ENCODE peak calls at places on chromosomes 5 and 9, in five cellular contexts. One of them, this sample, is unnamed.

GRCh38 chr5:171162602-171163001 is 146.4 kb upstream of the TLX3 start:
- DNase-seq in K562: peak
- DNase-seq in HCT116: peak
- DNase-seq in neural progenitor cell: peak
- DNase-seq in PC-9: no peak
- DNase-seq in this sample: no peak

GRCh38 chr5:124745367-124746251 is 830 bp downstream of the ZNF608 start:
- DNase-seq in K562: no peak
- DNase-seq in HCT116: no peak
- DNase-seq in neural progenitor cell: peak
- DNase-seq in PC-9: no peak
- DNase-seq in this sample: no peak

GRCh38 chr5:59090323-59090722 is 507.4 kb downstream of the RAB3C start:
- DNase-seq in HCT116: no peak
- DNase-seq in K562: no peak
- DNase-seq in neural progenitor cell: no peak
- DNase-seq in PC-9: no peak
- DNase-seq in this sample: no peak

GRCh38 chr5:4142842-4143241 is 547.2 kb downstream of the IRX1 start:
- DNase-seq in HCT116: no peak
- DNase-seq in K562: no peak
- DNase-seq in neural progenitor cell: peak
- DNase-seq in PC-9: no peak
- DNase-seq in this sample: no peak

GRCh38 chr5:56763711-56764466 is 51.5 kb upstream of the MAP3K1 start:
- DNase-seq in K562: no peak
- DNase-seq in neural progenitor cell: no peak
- DNase-seq in HCT116: no peak
- DNase-seq in PC-9: peak
- DNase-seq in this sample: no peak

GRCh38 chr9:121909111-121909510 is 184.0 kb downstream of the TTLL11 start:
- DNase-seq in neural progenitor cell: no peak
- DNase-seq in K562: no peak
- DNase-seq in PC-9: no peak
- DNase-seq in HCT116: no peak
- DNase-seq in this sample: no peak

GRCh38 chr5:40882291-40882690 is 27.0 kb upstream of the C7 start:
- DNase-seq in PC-9: no peak
- DNase-seq in HCT116: no peak
- DNase-seq in neural progenitor cell: no peak
- DNase-seq in K562: no peak
- DNase-seq in this sample: no peak

GRCh38 chr9:95045751-95046150 is 271.8 kb downstream of the FANCC start:
- DNase-seq in HCT116: no peak
- DNase-seq in neural progenitor cell: peak
- DNase-seq in PC-9: no peak
- DNase-seq in K562: no peak
- DNase-seq in this sample: no peak

GRCh38 chr5:35230043-35230611 is at the start of gene PRLR:
- DNase-seq in HCT116: no peak
- DNase-seq in PC-9: no peak
- DNase-seq in neural progenitor cell: peak
- DNase-seq in K562: no peak
- DNase-seq in this sample: peak

GRCh38 chr5:133926960-133927615 is 41.3 kb downstream of the C5orf15 start:
- DNase-seq in neural progenitor cell: no peak
- DNase-seq in HCT116: no peak
- DNase-seq in PC-9: no peak
- DNase-seq in K562: no peak
- DNase-seq in this sample: no peak

GRCh38 chr9:99167694-99168093 is 54.0 kb downstream of the ALG2 start:
- DNase-seq in HCT116: no peak
- DNase-seq in K562: no peak
- DNase-seq in neural progenitor cell: no peak
- DNase-seq in PC-9: no peak
- DNase-seq in this sample: no peak

GRCh38 chr5:154384480-154385235 is 61.1 kb upstream of the SAP30L start:
- DNase-seq in HCT116: no peak
- DNase-seq in K562: no peak
- DNase-seq in PC-9: no peak
- DNase-seq in neural progenitor cell: no peak
- DNase-seq in this sample: no peak

GRCh38 chr9:29039258-29039657 is 1466.0 kb upstream of the C9orf72 start:
- DNase-seq in HCT116: no peak
- DNase-seq in neural progenitor cell: no peak
- DNase-seq in K562: no peak
- DNase-seq in PC-9: peak
- DNase-seq in this sample: no peak

GRCh38 chr9:113632776-113633590 is 169.5 kb downstream of the RGS3 start:
- DNase-seq in neural progenitor cell: no peak
- DNase-seq in HCT116: no peak
- DNase-seq in PC-9: no peak
- DNase-seq in K562: no peak
- DNase-seq in this sample: no peak

GRCh38 chr5:129905467-129906176 is 1.4 kb downstream of the CHSY3 start:
- DNase-seq in PC-9: peak
- DNase-seq in HCT116: no peak
- DNase-seq in K562: no peak
- DNase-seq in neural progenitor cell: peak
- DNase-seq in this sample: no peak

GRCh38 chr5:4230905-4231561 is 635.4 kb downstream of the IRX1 start:
- DNase-seq in K562: no peak
- DNase-seq in HCT116: no peak
- DNase-seq in PC-9: no peak
- DNase-seq in neural progenitor cell: peak
- DNase-seq in this sample: no peak

GRCh38 chr5:133993152-133993548 is 11.6 kb downstream of the VDAC1 start:
- DNase-seq in HCT116: no peak
- DNase-seq in K562: no peak
- DNase-seq in neural progenitor cell: no peak
- DNase-seq in PC-9: no peak
- DNase-seq in this sample: no peak

GRCh38 chr9:37936965-37937364 is 33.0 kb upstream of the SLC25A51 start:
- DNase-seq in K562: peak
- DNase-seq in PC-9: no peak
- DNase-seq in HCT116: no peak
- DNase-seq in neural progenitor cell: peak
- DNase-seq in this sample: no peak

GRCh38 chr9:127158995-127159801 is 36.8 kb upstream of the ANGPTL2 start:
- DNase-seq in PC-9: no peak
- DNase-seq in HCT116: peak
- DNase-seq in neural progenitor cell: peak
- DNase-seq in K562: no peak
- DNase-seq in this sample: no peak

GRCh38 chr5:42874621-42875198 is 63.0 kb upstream of the SELENOP start:
- DNase-seq in PC-9: no peak
- DNase-seq in HCT116: no peak
- DNase-seq in K562: no peak
- DNase-seq in neural progenitor cell: no peak
- DNase-seq in this sample: no peak

GRCh38 chr5:181133610-181134231 is 2.8 kb upstream of the OR2V1 start:
- DNase-seq in PC-9: peak
- DNase-seq in K562: peak
- DNase-seq in neural progenitor cell: no peak
- DNase-seq in HCT116: peak
- DNase-seq in this sample: no peak

GRCh38 chr5:52809884-52810283 is 22.2 kb downstream of the ITGA1 start:
- DNase-seq in PC-9: no peak
- DNase-seq in HCT116: no peak
- DNase-seq in K562: no peak
- DNase-seq in neural progenitor cell: no peak
- DNase-seq in this sample: no peak

GRCh38 chr5:11955386-11955785 is 51.1 kb upstream of the CTNND2 start:
- DNase-seq in neural progenitor cell: no peak
- DNase-seq in HCT116: no peak
- DNase-seq in PC-9: no peak
- DNase-seq in K562: no peak
- DNase-seq in this sample: no peak

GRCh38 chr5:60763061-60763460 is 63.1 kb upstream of the DEPDC1B start:
- DNase-seq in HCT116: no peak
- DNase-seq in K562: no peak
- DNase-seq in PC-9: no peak
- DNase-seq in neural progenitor cell: no peak
- DNase-seq in this sample: no peak

GRCh38 chr5:123287881-123288280 is 135.3 kb downstream of the CEP120 start:
- DNase-seq in K562: no peak
- DNase-seq in PC-9: no peak
- DNase-seq in neural progenitor cell: no peak
- DNase-seq in HCT116: no peak
- DNase-seq in this sample: no peak

GRCh38 chr5:132389453-132390286 is 20.2 kb downstream of the SLC22A5 start:
- DNase-seq in HCT116: peak
- DNase-seq in neural progenitor cell: no peak
- DNase-seq in PC-9: peak
- DNase-seq in K562: peak
- DNase-seq in this sample: no peak

GRCh38 chr9:71145179-71145578 is 23.8 kb upstream of the TRPM3 start:
- DNase-seq in PC-9: no peak
- DNase-seq in K562: peak
- DNase-seq in HCT116: no peak
- DNase-seq in neural progenitor cell: no peak
- DNase-seq in this sample: no peak

GRCh38 chr5:124790261-124790894 is 43.9 kb upstream of the ZNF608 start:
- DNase-seq in HCT116: no peak
- DNase-seq in PC-9: no peak
- DNase-seq in neural progenitor cell: no peak
- DNase-seq in K562: no peak
- DNase-seq in this sample: no peak

GRCh38 chr9:74036549-74037231 is 460.4 kb upstream of the RORB start:
- DNase-seq in K562: no peak
- DNase-seq in neural progenitor cell: no peak
- DNase-seq in PC-9: no peak
- DNase-seq in HCT116: no peak
- DNase-seq in this sample: peak

GRCh38 chr5:160315968-160316367 is 3.6 kb upstream of the CCNJL start:
- DNase-seq in HCT116: peak
- DNase-seq in neural progenitor cell: no peak
- DNase-seq in K562: no peak
- DNase-seq in PC-9: peak
- DNase-seq in this sample: no peak

GRCh38 chr5:55344392-55344992 is 36.7 kb downstream of the MTREX start:
- DNase-seq in K562: peak
- DNase-seq in HCT116: peak
- DNase-seq in PC-9: peak
- DNase-seq in neural progenitor cell: peak
- DNase-seq in this sample: peak

GRCh38 chr9:35616681-35617459 is 1.3 kb downstream of the CD72 start:
- DNase-seq in K562: peak
- DNase-seq in PC-9: no peak
- DNase-seq in neural progenitor cell: peak
- DNase-seq in HCT116: no peak
- DNase-seq in this sample: no peak
- TF ChIP-seq EZH2 in K562: no peak
- TF ChIP-seq EZH2 in PC-9: no peak
- TF ChIP-seq EZH2 in neural progenitor cell: peak
- TF ChIP-seq EZH2 in HCT116: no peak
- TF ChIP-seq EZH2 in this sample: no peak

DNA sequence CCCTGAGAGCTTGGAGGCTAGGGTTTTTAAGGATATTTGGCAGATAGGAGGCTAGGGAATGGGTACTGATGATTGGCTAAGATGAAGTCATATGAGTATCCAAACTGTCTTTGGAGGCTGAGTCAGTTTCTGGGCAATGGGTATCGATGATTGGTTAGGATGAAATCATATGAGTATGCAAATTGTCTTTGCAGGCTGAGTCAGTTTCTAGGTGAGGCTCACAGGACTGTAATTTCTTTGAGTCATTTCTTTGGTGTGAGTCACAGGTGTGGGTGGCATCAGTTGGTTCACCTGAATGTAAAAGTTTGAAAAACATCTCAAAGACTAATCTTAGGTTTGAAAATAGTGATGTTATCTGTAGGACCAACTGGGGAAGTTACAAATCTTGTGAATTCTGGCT is 1068.0 kb downstream of the NR2F1-AS1 start:
- DNase-seq in PC-9: no peak
- DNase-seq in HCT116: peak
- DNase-seq in K562: no peak
- DNase-seq in neural progenitor cell: no peak
- DNase-seq in this sample: no peak
- H3K4me3 ChIP-seq in PC-9: no peak
- H3K4me3 ChIP-seq in HCT116: no peak
- H3K4me3 ChIP-seq in K562: no peak
- H3K4me3 ChIP-seq in neural progenitor cell: no peak
- H3K4me3 ChIP-seq in this sample: no peak

GRCh38 chr9:5511935-5512580 is 1.7 kb downstream of the PDCD1LG2 start:
- DNase-seq in K562: no peak
- DNase-seq in HCT116: no peak
- DNase-seq in PC-9: no peak
- DNase-seq in neural progenitor cell: no peak
- DNase-seq in this sample: no peak

GRCh38 chr9:5510991-5511390 is 660 bp downstream of the PDCD1LG2 start:
- DNase-seq in PC-9: no peak
- DNase-seq in HCT116: no peak
- DNase-seq in neural progenitor cell: no peak
- DNase-seq in K562: no peak
- DNase-seq in this sample: no peak

GRCh38 chr9:5510360-5510931 is at the start of gene PDCD1LG2:
- DNase-seq in neural progenitor cell: no peak
- DNase-seq in PC-9: no peak
- DNase-seq in HCT116: no peak
- DNase-seq in K562: no peak
- DNase-seq in this sample: no peak

GRCh38 chr9:5511476-5511875 is 1.1 kb downstream of the PDCD1LG2 start:
- DNase-seq in neural progenitor cell: no peak
- DNase-seq in PC-9: no peak
- DNase-seq in K562: no peak
- DNase-seq in HCT116: no peak
- DNase-seq in this sample: no peak

DNA sequence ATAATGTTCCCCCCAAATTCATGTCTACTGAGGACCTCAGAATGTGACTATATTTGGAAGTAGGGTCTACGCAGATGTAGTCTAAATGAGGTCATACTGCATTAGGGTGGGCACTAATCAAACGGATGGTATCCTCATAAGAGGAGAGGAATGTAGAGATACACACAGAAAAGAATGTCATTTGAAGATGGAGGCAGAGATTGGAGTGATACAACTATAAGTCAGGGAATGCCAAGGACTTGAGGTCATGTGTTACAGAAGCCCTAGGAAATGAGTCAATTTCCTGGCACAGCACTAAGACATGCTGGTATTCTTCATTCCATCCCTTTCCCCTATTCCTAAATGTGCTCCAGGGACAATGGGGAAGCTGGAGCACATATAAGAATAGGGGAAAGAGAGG is 758 bp upstream of the PDCD1LG2 start:
- DNase-seq in HCT116: peak
- DNase-seq in K562: no peak
- DNase-seq in neural progenitor cell: no peak
- DNase-seq in PC-9: no peak
- DNase-seq in this sample: no peak
- H3K27ac ChIP-seq in HCT116: no peak
- H3K27ac ChIP-seq in K562: no peak
- H3K27ac ChIP-seq in neural progenitor cell: no peak
- H3K27ac ChIP-seq in PC-9: peak
- H3K27ac ChIP-seq in this sample: no peak

DNA sequence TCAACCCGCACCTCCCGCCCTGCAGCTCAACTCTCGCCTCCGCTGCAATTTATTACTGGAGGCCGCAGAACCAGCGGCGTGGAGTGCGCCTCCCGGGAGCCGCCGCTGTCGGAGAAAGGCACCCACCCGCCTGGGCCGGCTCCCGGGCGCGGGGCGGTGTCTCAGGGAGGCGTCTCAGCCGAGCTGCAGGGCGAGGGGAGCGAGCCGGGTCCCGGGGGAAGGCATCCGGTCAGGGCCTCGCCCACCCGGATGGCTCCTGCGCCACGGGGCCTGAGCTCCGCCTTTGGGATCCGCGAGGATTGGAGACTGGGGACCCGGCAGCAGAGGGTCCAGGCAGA is 32.9 kb downstream of the TSPAN17 start:
- DNase-seq in neural progenitor cell: no peak
- DNase-seq in HCT116: no peak
- DNase-seq in PC-9: no peak
- DNase-seq in K562: no peak
- DNase-seq in this sample: no peak
- TF ChIP-seq EZH2 in neural progenitor cell: no peak
- TF ChIP-seq EZH2 in HCT116: no peak
- TF ChIP-seq EZH2 in PC-9: no peak
- TF ChIP-seq EZH2 in K562: no peak
- TF ChIP-seq EZH2 in this sample: no peak

This sample was measured in SK-N-MC.